ENCODE peak calls at places on chromosomes 7 and 10, in seven cellular contexts. One of them, this sample, is unnamed. For H3K4me1, the result is how much of the 10 kb centered on the place peaks cover.

GRCh38 chr10:19250542-19250941 is 201.9 kb downstream of the MALRD1 start:
- DNase-seq in MM.1S: peak
- DNase-seq in kidney: no peak
- DNase-seq in lower lobe of right lung: no peak
- DNase-seq in spleen: no peak
- DNase-seq in left ventricle myocardium inferior: no peak
- DNase-seq in mucosa of descending colon: no peak
- DNase-seq in this sample: no peak

GRCh38 chr7:64876792-64877713 is 26.0 kb upstream of the ZNF273 start:
- DNase-seq in mucosa of descending colon: peak
- DNase-seq in MM.1S: peak
- DNase-seq in lower lobe of right lung: peak
- DNase-seq in left ventricle myocardium inferior: peak
- DNase-seq in kidney: peak
- DNase-seq in spleen: peak
- DNase-seq in this sample: peak

GRCh38 chr7:94446308-94446707 is 51.6 kb downstream of the COL1A2 start:
- DNase-seq in mucosa of descending colon: no peak
- DNase-seq in kidney: no peak
- DNase-seq in lower lobe of right lung: no peak
- DNase-seq in MM.1S: no peak
- DNase-seq in spleen: no peak
- DNase-seq in left ventricle myocardium inferior: no peak
- DNase-seq in this sample: no peak

GRCh38 chr7:683526-684205 is 42.8 kb upstream of the DNAAF5 start:
- DNase-seq in left ventricle myocardium inferior: peak
- DNase-seq in MM.1S: no peak
- DNase-seq in kidney: peak
- DNase-seq in spleen: peak
- DNase-seq in lower lobe of right lung: no peak
- DNase-seq in mucosa of descending colon: no peak
- DNase-seq in this sample: no peak

GRCh38 chr10:49622426-49623425 is 8.9 kb downstream of the CHAT start:
- DNase-seq in MM.1S: no peak
- DNase-seq in left ventricle myocardium inferior: no peak
- DNase-seq in kidney: no peak
- DNase-seq in mucosa of descending colon: no peak
- DNase-seq in lower lobe of right lung: no peak
- DNase-seq in spleen: peak
- DNase-seq in this sample: no peak

GRCh38 chr7:132400667-132401142 is 175.6 kb downstream of the PLXNA4 start:
- DNase-seq in mucosa of descending colon: no peak
- DNase-seq in left ventricle myocardium inferior: no peak
- DNase-seq in MM.1S: no peak
- DNase-seq in lower lobe of right lung: no peak
- DNase-seq in kidney: no peak
- DNase-seq in spleen: peak
- DNase-seq in this sample: no peak

GRCh38 chr7:34327681-34328080 is 330.3 kb upstream of the NPSR1 start:
- DNase-seq in spleen: no peak
- DNase-seq in MM.1S: no peak
- DNase-seq in mucosa of descending colon: no peak
- DNase-seq in kidney: no peak
- DNase-seq in left ventricle myocardium inferior: no peak
- DNase-seq in lower lobe of right lung: no peak
- DNase-seq in this sample: no peak

GRCh38 chr10:70084189-70084588 is 31.5 kb downstream of the MACROH2A2 start:
- DNase-seq in left ventricle myocardium inferior: no peak
- DNase-seq in MM.1S: no peak
- DNase-seq in kidney: no peak
- DNase-seq in lower lobe of right lung: no peak
- DNase-seq in mucosa of descending colon: no peak
- DNase-seq in spleen: no peak
- DNase-seq in this sample: no peak

GRCh38 chr10:80528901-80529300 is 8.8 kb upstream of the SH2D4B start:
- DNase-seq in mucosa of descending colon: no peak
- DNase-seq in MM.1S: no peak
- DNase-seq in spleen: no peak
- DNase-seq in lower lobe of right lung: no peak
- DNase-seq in left ventricle myocardium inferior: no peak
- DNase-seq in kidney: no peak
- DNase-seq in this sample: no peak

GRCh38 chr10:28367865-28368541 is 65.1 kb upstream of the MPP7 start:
- DNase-seq in spleen: peak
- DNase-seq in mucosa of descending colon: no peak
- DNase-seq in left ventricle myocardium inferior: peak
- DNase-seq in kidney: no peak
- DNase-seq in MM.1S: peak
- DNase-seq in lower lobe of right lung: peak
- DNase-seq in this sample: no peak

GRCh38 chr7:42151309-42151708 is 85.7 kb downstream of the GLI3 start:
- DNase-seq in left ventricle myocardium inferior: no peak
- DNase-seq in kidney: no peak
- DNase-seq in mucosa of descending colon: peak
- DNase-seq in spleen: no peak
- DNase-seq in MM.1S: no peak
- DNase-seq in lower lobe of right lung: no peak
- DNase-seq in this sample: no peak
- H3K4me1 ChIP-seq in left ventricle myocardium inferior: under half
- H3K4me1 ChIP-seq in kidney: under half
- H3K4me1 ChIP-seq in mucosa of descending colon: under half
- H3K4me1 ChIP-seq in spleen: under half
- H3K4me1 ChIP-seq in MM.1S: under half
- H3K4me1 ChIP-seq in lower lobe of right lung: under half
- H3K4me1 ChIP-seq in this sample: under half

GRCh38 chr7:80924090-80924489 is 5.2 kb upstream of the SEMA3C start:
- DNase-seq in MM.1S: no peak
- DNase-seq in kidney: no peak
- DNase-seq in mucosa of descending colon: peak
- DNase-seq in spleen: no peak
- DNase-seq in lower lobe of right lung: no peak
- DNase-seq in left ventricle myocardium inferior: no peak
- DNase-seq in this sample: no peak
- H3K4me1 ChIP-seq in MM.1S: under half
- H3K4me1 ChIP-seq in kidney: under half
- H3K4me1 ChIP-seq in mucosa of descending colon: under half
- H3K4me1 ChIP-seq in spleen: under half
- H3K4me1 ChIP-seq in lower lobe of right lung: under half
- H3K4me1 ChIP-seq in left ventricle myocardium inferior: under half
- H3K4me1 ChIP-seq in this sample: under half

DNA sequence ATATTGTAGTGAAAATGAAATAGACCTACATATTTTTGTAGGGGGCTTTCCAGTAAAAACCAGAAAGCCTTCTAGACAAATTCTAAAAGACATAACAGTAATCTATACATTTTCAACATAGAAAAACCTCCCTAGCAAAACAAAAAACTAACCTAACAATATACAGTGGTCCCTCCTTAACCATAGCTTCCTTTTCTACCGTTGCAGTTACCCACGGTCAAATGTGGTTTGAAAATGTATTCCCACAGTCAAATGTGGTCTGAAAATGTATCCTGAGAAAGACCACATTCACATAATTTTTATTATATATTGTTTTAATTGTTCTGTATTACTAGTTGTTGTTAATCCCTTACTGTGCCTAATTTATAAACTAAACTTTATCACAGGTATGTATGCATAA is 6.4 kb downstream of the PSAP start:
- DNase-seq in lower lobe of right lung: no peak
- DNase-seq in MM.1S: no peak
- DNase-seq in left ventricle myocardium inferior: no peak
- DNase-seq in kidney: no peak
- DNase-seq in mucosa of descending colon: no peak
- DNase-seq in spleen: no peak
- DNase-seq in this sample: no peak
- H3K4me1 ChIP-seq in lower lobe of right lung: half or more
- H3K4me1 ChIP-seq in MM.1S: under half
- H3K4me1 ChIP-seq in left ventricle myocardium inferior: half or more
- H3K4me1 ChIP-seq in kidney: under half
- H3K4me1 ChIP-seq in mucosa of descending colon: under half
- H3K4me1 ChIP-seq in spleen: half or more
- H3K4me1 ChIP-seq in this sample: under half

DNA sequence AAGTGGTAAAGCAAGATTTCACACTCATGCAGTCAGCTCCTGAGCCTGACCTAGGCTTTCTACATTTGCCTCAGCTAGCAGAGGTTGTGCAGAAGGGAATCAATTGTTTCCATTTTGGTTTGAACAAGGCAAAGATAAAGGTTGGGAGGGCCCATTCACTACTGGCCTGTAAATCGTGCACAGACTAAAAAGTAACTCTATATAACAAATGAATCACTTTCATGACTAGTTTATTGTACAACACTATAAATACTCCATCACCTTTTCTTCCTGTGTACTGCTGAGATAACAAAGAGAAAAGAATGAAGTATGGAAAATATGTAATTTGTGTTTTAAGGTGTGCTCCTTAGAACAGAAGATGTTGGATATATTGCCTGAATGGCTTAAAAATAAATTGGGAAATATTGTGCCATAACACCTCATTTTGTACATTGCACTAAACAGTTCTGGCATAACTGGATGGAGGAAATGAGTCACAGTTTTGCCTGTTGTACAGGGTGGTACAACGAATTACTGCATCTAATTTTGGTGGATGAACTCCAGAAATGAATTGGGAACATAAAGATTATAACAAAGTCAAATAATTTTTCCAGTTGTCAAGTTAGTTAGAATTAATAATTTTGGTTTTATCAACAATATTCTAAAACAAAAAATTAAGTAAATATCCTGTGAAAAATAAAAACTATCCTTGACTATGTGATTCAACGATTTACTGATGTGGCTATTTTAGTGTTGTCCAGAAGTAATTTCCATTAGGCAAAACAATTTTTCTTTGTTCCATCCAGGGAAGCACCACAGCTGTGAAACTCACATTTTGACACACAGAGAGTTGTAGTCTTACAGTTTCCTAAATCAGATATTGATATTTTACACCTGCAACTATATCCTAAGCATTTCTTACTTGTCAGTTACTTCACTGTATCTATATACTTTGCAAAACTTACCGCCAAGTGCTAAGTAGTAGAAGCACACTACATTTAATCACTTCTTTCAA is 18.0 kb downstream of the SEMA3C start:
- DNase-seq in kidney: no peak
- DNase-seq in left ventricle myocardium inferior: no peak
- DNase-seq in spleen: no peak
- DNase-seq in mucosa of descending colon: no peak
- DNase-seq in lower lobe of right lung: no peak
- DNase-seq in MM.1S: no peak
- DNase-seq in this sample: no peak
- H3K4me1 ChIP-seq in kidney: under half
- H3K4me1 ChIP-seq in left ventricle myocardium inferior: under half
- H3K4me1 ChIP-seq in spleen: under half
- H3K4me1 ChIP-seq in mucosa of descending colon: under half
- H3K4me1 ChIP-seq in lower lobe of right lung: under half
- H3K4me1 ChIP-seq in MM.1S: under half
- H3K4me1 ChIP-seq in this sample: under half

GRCh38 chr10:132421377-132422168 is 24.6 kb downstream of the PWWP2B start:
- DNase-seq in kidney: peak
- DNase-seq in lower lobe of right lung: peak
- DNase-seq in spleen: peak
- DNase-seq in MM.1S: peak
- DNase-seq in mucosa of descending colon: peak
- DNase-seq in left ventricle myocardium inferior: peak
- DNase-seq in this sample: no peak
- H3K4me1 ChIP-seq in kidney: under half
- H3K4me1 ChIP-seq in lower lobe of right lung: half or more
- H3K4me1 ChIP-seq in spleen: half or more
- H3K4me1 ChIP-seq in MM.1S: under half
- H3K4me1 ChIP-seq in mucosa of descending colon: half or more
- H3K4me1 ChIP-seq in left ventricle myocardium inferior: half or more
- H3K4me1 ChIP-seq in this sample: under half

This sample was measured in NT2/D1.